ENCODE peak calls at places on chromosomes 12 and 14, in five cellular contexts. D, N, A, J and M are unnamed samples.

GRCh38 chr12:122793685-122794106 is 19.3 kb downstream of the CCDC62 start:
- DNase-seq in A (peak), J (peak), N (no peak), D (peak), M (no peak)

GRCh38 chr12:65667932-65668331 is 156.4 kb upstream of the HMGA2 start:
- DNase-seq in D (peak), N (no peak), J (no peak), A (no peak), M (no peak)

GRCh38 chr12:126117502-126117901 is 1052.3 kb downstream of the AACS start:
- DNase-seq in J (no peak), N (no peak), A (no peak), D (no peak), M (no peak)

GRCh38 chr14:94646481-94646880 is 34.3 kb downstream of the SERPINA3 start:
- DNase-seq in D (peak), A (peak), N (no peak), J (peak), M (no peak)

GRCh38 chr12:127546721-127547505 is 720.1 kb upstream of the TMEM132C start:
- DNase-seq in J (no peak), A (no peak), N (no peak), D (peak), M (no peak)

GRCh38 chr12:33476058-33476457 is 36.4 kb upstream of the SYT10 start:
- DNase-seq in J (no peak), D (peak), N (no peak), A (peak), M (no peak)

GRCh38 chr14:60565211-60565610 is 56.3 kb downstream of the SIX6 start:
- DNase-seq in D (peak), J (peak), N (no peak), A (peak), M (no peak)

GRCh38 chr12:51326762-51327439 is 2.9 kb upstream of the BIN2 start:
- DNase-seq in N (no peak), A (peak), D (peak), J (peak), M (no peak)

GRCh38 chr12:51318846-51319570 is 5.0 kb downstream of the BIN2 start:
- DNase-seq in D (no peak), J (no peak), A (no peak), N (no peak), M (no peak)

GRCh38 chr14:76424359-76424758 is 48.4 kb downstream of the ESRRB start:
- DNase-seq in A (no peak), D (no peak), J (no peak), N (no peak), M (no peak)

GRCh38 chr12:81257952-81258551 is 180.2 kb downstream of the ACSS3 start:
- DNase-seq in A (peak), N (no peak), J (peak), D (peak), M (no peak)

GRCh38 chr12:13044859-13045384 is 741 bp downstream of the FAM234B start:
- DNase-seq in A (no peak), J (peak), N (no peak), D (peak), M (no peak)

GRCh38 chr14:90671382-90671781 is 144.8 kb downstream of the TTC7B start:
- DNase-seq in J (no peak), N (no peak), A (no peak), D (no peak), M (no peak)

GRCh38 chr12:116263844-116264243 is 13.6 kb downstream of the MED13L start:
- DNase-seq in D (peak), J (no peak), N (no peak), A (no peak), M (no peak)

GRCh38 chr14:81400202-81400678 is at the start of gene STON2:
- DNase-seq in N (no peak), D (no peak), A (peak), J (peak), M (no peak)

GRCh38 chr14:103501921-103502669 is 20.5 kb downstream of the CKB start:
- DNase-seq in A (no peak), N (no peak), D (no peak), J (no peak), M (no peak)

GRCh38 chr12:123761841-123762714 is at the start of gene DNAH10:
- DNase-seq in D (peak), N (peak), A (no peak), J (no peak), M (peak)

GRCh38 chr12:122080149-122081107 is 1.9 kb downstream of the MLXIP start:
- DNase-seq in N (no peak), D (peak), J (peak), A (peak), M (no peak)

GRCh38 chr14:60563113-60563512 is 54.2 kb downstream of the SIX6 start:
- DNase-seq in A (peak), J (peak), D (peak), N (no peak), M (no peak)

GRCh38 chr14:59630281-59630963 is 53.8 kb upstream of the CCDC175 start:
- DNase-seq in D (peak), N (no peak), A (peak), J (peak), M (no peak)

GRCh38 chr12:108996320-108996719 is 24.5 kb downstream of the SVOP start:
- DNase-seq in J (no peak), N (no peak), A (no peak), D (no peak), M (no peak)

GRCh38 chr12:76952995-76953394 is 74.2 kb upstream of the CSRP2 start:
- DNase-seq in J (no peak), A (no peak), D (no peak), N (no peak), M (no peak)

GRCh38 chr14:59919582-59920377 is at the start of gene LRRC9:
- DNase-seq in D (peak), A (peak), J (peak), N (no peak), M (peak)

GRCh38 chr12:121781751-121782615 is 11.5 kb downstream of the RHOF start:
- DNase-seq in J (peak), A (no peak), N (peak), D (peak), M (no peak)

GRCh38 chr14:29800961-29801360 is 126.7 kb downstream of the PRKD1 start:
- DNase-seq in J (no peak), D (peak), N (no peak), A (peak), M (no peak)
- TF ChIP-seq CTCF in J (peak), D (peak), N (no peak), A (peak), M (peak)

GRCh38 chr12:67067453-67068203 is 201.5 kb upstream of the CAND1 start:
- DNase-seq in D (no peak), N (no peak), J (no peak), A (no peak), M (peak)

GRCh38 chr12:67070307-67070600 is 198.9 kb upstream of the CAND1 start:
- DNase-seq in J (no peak), N (no peak), A (no peak), D (no peak), M (no peak)

GRCh38 chr12:67068204-67068731 is 200.9 kb upstream of the CAND1 start:
- DNase-seq in N (no peak), J (no peak), D (no peak), A (no peak), M (peak)

GRCh38 chr12:67069451-67070306 is 199.5 kb upstream of the CAND1 start:
- DNase-seq in N (peak), J (peak), A (no peak), D (no peak), M (peak)

GRCh38 chr12:67068773-67069450 is 200.2 kb upstream of the CAND1 start:
- DNase-seq in A (peak), N (peak), J (peak), D (peak), M (peak)
- TF ChIP-seq CTCF in A (no peak), N (no peak), J (no peak), D (no peak), M (no peak)

DNA sequence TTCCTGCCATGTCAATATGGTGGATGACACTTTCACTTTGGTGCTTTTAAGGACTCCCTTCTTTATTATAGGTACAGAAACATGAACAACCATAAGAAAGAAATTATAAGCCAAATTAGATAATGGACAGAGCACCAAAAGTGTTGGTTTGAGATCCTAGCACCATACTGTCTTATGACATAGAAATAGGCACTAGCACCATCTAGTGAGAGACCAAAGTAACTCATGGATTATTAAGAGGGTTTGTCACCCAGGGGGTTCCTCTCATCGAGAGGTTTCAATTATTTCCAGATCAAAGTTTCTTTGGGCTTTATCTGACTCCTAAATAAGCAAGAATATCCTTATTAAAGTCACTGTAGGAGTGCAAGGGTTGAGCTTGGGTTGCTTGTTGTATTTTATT is 153.0 kb upstream of the DIO2 start:
- DNase-seq in J (peak), A (peak), D (peak), N (no peak), M (no peak)
- TF ChIP-seq CTCF in J (peak), A (peak), D (peak), N (no peak), M (no peak)

DNA sequence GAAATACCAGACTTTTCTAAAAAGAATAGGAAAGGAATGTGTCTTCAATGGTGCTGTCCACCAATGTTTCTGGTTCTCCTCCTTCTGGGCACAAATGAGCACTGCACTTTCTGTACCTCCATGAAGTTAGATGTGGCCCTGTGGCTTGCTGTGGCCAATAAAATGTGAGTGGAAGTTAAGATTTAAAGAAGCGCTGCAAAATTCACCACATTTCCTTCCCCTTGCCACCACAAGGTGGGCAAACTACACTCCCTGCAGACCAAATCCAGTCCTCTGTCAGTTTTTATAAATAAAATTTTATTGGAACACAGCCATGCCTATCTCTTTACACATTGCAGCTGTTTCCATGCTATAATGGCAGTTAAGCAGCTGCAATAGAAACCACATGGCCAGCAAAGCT is 141.4 kb upstream of the TMPO start:
- DNase-seq in J (peak), N (no peak), D (peak), A (peak), M (no peak)
- TF ChIP-seq CTCF in J (peak), N (no peak), D (peak), A (peak), M (no peak)